ENCODE peak calls at places on chromosomes 3 and 15, in five cellular contexts. L, H, C, Y and D are unnamed samples.

GRCh38 chr3:47882338-47882737 is 79.4 kb downstream of the DHX30 start:
- DNase-seq in L (no peak), H (no peak), C (no peak), Y (no peak), D (no peak)

GRCh38 chr3:123025642-123026521 is 1.7 kb downstream of the SEMA5B start:
- DNase-seq in L (no peak), H (no peak), C (no peak), Y (peak), D (no peak)

GRCh38 chr3:178112134-178112533 is 424.1 kb upstream of the KCNMB2 start:
- DNase-seq in L (no peak), H (no peak), C (no peak), Y (no peak), D (no peak)

GRCh38 chr15:48358681-48359152 is 27.5 kb downstream of the DUT start:
- DNase-seq in L (peak), H (no peak), C (no peak), Y (no peak), D (no peak)

GRCh38 chr3:47261301-47261700 is 21.3 kb downstream of the KIF9 start:
- DNase-seq in L (no peak), H (no peak), C (no peak), Y (no peak), D (peak)

GRCh38 chr3:17115186-17115585 is 230.4 kb downstream of the PLCL2 start:
- DNase-seq in L (no peak), H (peak), C (peak), Y (no peak), D (no peak)

GRCh38 chr15:51752918-51753317 is 1.5 kb downstream of the TMOD2 start:
- DNase-seq in L (no peak), H (no peak), C (no peak), Y (no peak), D (no peak)

GRCh38 chr3:47578119-47578630 is 490 bp downstream of the CSPG5 start:
- DNase-seq in L (no peak), H (no peak), C (no peak), Y (no peak), D (no peak)

GRCh38 chr3:183554377-183554776 is 1.1 kb downstream of the KLHL6 start:
- DNase-seq in L (no peak), H (no peak), C (no peak), Y (no peak), D (no peak)

GRCh38 chr3:195815169-195815771 is 3.5 kb upstream of the MUC4 start:
- DNase-seq in L (no peak), H (no peak), C (no peak), Y (no peak), D (no peak)

GRCh38 chr15:78790027-78790426 is 21.2 kb downstream of the ADAMTS7 start:
- DNase-seq in L (no peak), H (no peak), C (no peak), Y (no peak), D (peak)

GRCh38 chr15:63880744-63881143 is 47.0 kb upstream of the HERC1 start:
- DNase-seq in L (no peak), H (peak), C (no peak), Y (no peak), D (no peak)

GRCh38 chr15:38460543-38460942 is 6.6 kb downstream of the FAM98B start:
- DNase-seq in L (no peak), H (no peak), C (no peak), Y (no peak), D (no peak)

GRCh38 chr15:31975446-31976229 is 54.7 kb upstream of the CHRNA7 start:
- DNase-seq in L (no peak), H (no peak), C (no peak), Y (no peak), D (no peak)

GRCh38 chr3:155356594-155357370 is 63.3 kb upstream of the STRIT1 start:
- DNase-seq in L (no peak), H (no peak), C (no peak), Y (no peak), D (no peak)

GRCh38 chr3:40620151-40620550 is 95.4 kb downstream of the ZNF621 start:
- DNase-seq in L (no peak), H (no peak), C (peak), Y (no peak), D (no peak)

GRCh38 chr15:89371145-89372044 is 36.8 kb upstream of the POLG start:
- DNase-seq in L (no peak), H (no peak), C (no peak), Y (no peak), D (no peak)

GRCh38 chr3:126661965-126662364 is 7.0 kb upstream of the TXNRD3 start:
- DNase-seq in L (no peak), H (no peak), C (no peak), Y (no peak), D (no peak)

GRCh38 chr15:43225201-43225949 is 4.6 kb upstream of the EPB42 start:
- DNase-seq in L (peak), H (peak), C (no peak), Y (no peak), D (peak)

GRCh38 chr15:81469154-81469553 is 95.1 kb upstream of the TMC3 start:
- DNase-seq in L (no peak), H (no peak), C (no peak), Y (no peak), D (no peak)

GRCh38 chr15:27463699-27464098 is 492.7 kb downstream of the GABRG3 start:
- DNase-seq in L (no peak), H (no peak), C (no peak), Y (no peak), D (no peak)

GRCh38 chr3:149968216-149968615 is 2.5 kb downstream of the PFN2 start:
- DNase-seq in L (no peak), H (peak), C (no peak), Y (no peak), D (no peak)

GRCh38 chr3:149969945-149970715 is 565 bp downstream of the PFN2 start:
- DNase-seq in L (peak), H (peak), C (peak), Y (peak), D (peak)

GRCh38 chr3:149970716-149971402 is at the start of gene PFN2:
- DNase-seq in L (peak), H (peak), C (peak), Y (peak), D (peak)

GRCh38 chr3:149967067-149967685 is 3.5 kb downstream of the PFN2 start:
- DNase-seq in L (no peak), H (no peak), C (no peak), Y (no peak), D (peak)

DNA sequence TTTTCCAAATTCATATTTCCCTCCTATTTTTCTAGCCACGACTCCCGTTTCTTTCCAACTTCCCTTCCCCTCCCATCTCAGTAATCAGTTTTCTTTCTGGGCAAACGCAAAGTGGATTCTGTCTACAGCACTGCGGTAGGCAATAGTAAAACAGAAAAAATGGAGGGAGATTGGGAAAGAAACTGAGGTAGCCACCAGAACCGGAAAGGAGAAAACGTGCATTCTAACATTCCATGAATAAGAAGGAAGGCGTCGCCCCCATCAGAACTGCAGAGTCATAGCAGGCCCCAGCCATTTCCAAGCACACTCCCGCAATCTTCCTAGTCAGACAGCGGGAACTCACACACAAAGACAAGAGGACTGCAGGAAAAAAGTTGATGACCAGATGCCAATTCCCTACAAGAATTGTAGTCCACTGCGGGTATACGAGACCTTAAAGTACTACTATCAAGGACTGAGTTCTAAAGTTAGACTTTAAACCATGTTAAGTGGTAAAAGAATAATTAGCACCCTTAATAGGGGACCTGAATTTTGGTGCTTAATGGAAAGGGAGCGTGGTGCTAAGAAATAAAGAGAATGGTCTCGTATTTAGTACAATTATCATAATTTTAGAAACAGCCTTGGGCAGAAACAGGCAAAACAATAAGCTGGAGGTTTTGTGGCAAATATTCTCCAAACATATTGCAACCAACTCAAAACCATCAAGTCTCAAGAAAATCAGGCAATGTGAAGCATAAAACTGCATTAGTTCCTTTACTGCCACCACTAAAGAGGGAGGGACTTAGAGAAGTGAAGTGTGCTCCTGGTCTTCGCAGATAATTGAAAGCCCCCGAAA is 1.4 kb downstream of the PFN2 start:
- DNase-seq in L (peak), H (peak), C (no peak), Y (peak), D (peak)
- TF ChIP-seq CTCF in L (peak), H (peak), C (peak), Y (no peak), D (peak)

DNA sequence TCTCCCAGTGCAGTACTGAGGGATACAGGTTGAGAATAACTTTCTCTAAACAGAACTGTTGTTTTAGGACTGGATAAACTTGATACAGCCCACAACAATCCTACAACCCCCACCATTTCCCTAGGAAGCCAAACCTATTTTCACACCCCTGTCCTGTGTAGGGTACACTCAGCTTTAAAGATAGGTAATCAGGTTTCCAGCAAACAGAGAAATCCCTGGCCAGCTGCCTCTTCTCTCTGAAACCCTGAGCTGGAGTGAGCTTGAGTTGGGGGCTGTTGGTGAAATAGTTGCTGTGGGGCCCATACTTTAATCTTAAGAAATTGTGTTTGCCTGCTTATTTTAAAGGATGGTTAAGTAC is 22.1 kb downstream of the ARHGAP31 start:
- DNase-seq in L (no peak), H (no peak), C (no peak), Y (no peak), D (no peak)
- TF ChIP-seq CTCF in L (no peak), H (no peak), C (no peak), Y (no peak), D (no peak)

GRCh38 chr15:67198157-67198754 is 56.2 kb downstream of the AAGAB start:
- DNase-seq in L (no peak), H (no peak), C (no peak), Y (no peak), D (no peak)
- TF ChIP-seq CTCF in L (no peak), H (no peak), C (no peak), Y (no peak), D (no peak)

GRCh38 chr3:82001276-82001953 is 240.0 kb upstream of the GBE1 start:
- DNase-seq in L (no peak), H (no peak), C (no peak), Y (no peak), D (no peak)
- TF ChIP-seq CTCF in L (no peak), H (no peak), C (no peak), Y (no peak), D (no peak)

GRCh38 chr3:64214002-64214696 is 11.1 kb downstream of the PRICKLE2 start:
- DNase-seq in L (peak), H (peak), C (no peak), Y (peak), D (peak)

GRCh38 chr3:64214697-64215018 is 10.6 kb downstream of the PRICKLE2 start:
- DNase-seq in L (peak), H (no peak), C (no peak), Y (no peak), D (peak)

GRCh38 chr3:64215084-64215483 is 10.2 kb downstream of the PRICKLE2 start:
- DNase-seq in L (no peak), H (no peak), C (no peak), Y (no peak), D (no peak)

GRCh38 chr3:64215559-64215958 is 9.7 kb downstream of the PRICKLE2 start:
- DNase-seq in L (no peak), H (no peak), C (no peak), Y (no peak), D (no peak)

GRCh38 chr3:64213224-64213893 is 11.9 kb downstream of the PRICKLE2 start:
- DNase-seq in L (no peak), H (no peak), C (no peak), Y (no peak), D (no peak)
- TF ChIP-seq CTCF in L (no peak), H (no peak), C (no peak), Y (no peak), D (no peak)

GRCh38 chr3:50428007-50428633 is 68.8 kb upstream of the TMEM115 start:
- DNase-seq in L (no peak), H (no peak), C (no peak), Y (no peak), D (peak)
- TF ChIP-seq CTCF in L (no peak), H (peak), C (peak), Y (no peak), D (peak)